ENCODE peak calls at places on chromosomes 7 and 10, in five cellular contexts. L is GM10248, S is heart right ventricle, G is foreskin fibroblast, I is AG04449. D is an unnamed sample.

GRCh38 chr10:3323865-3324498 is 151.4 kb upstream of the PITRM1 start:
- DNase-seq in S (peak; percentile 11), L (no peak), I (no peak), G (peak; percentile 6), D (no peak)

GRCh38 chr10:472241-472910 is 217.1 kb downstream of the DIP2C start:
- DNase-seq in S (no peak), L (no peak), I (no peak), G (no peak), D (no peak)

GRCh38 chr10:22593644-22594043 is 120.7 kb downstream of the PIP4K2A start:
- DNase-seq in L (no peak), S (no peak), I (no peak), G (no peak), D (no peak)

GRCh38 chr10:69452676-69453415 is 1.6 kb downstream of the TSPAN15 start:
- DNase-seq in G (no peak), I (no peak), S (no peak), L (no peak), D (no peak)

GRCh38 chr7:27143950-27144798 is 693 bp upstream of the HOXA5 start:
- DNase-seq in S (no peak), L (no peak), I (no peak), G (no peak), D (no peak)

GRCh38 chr7:155293721-155294642 is 3.7 kb upstream of the INSIG1 start:
- DNase-seq in G (no peak), I (no peak), L (no peak), S (no peak), D (no peak)

GRCh38 chr7:151631149-151631967 is 111.7 kb upstream of the RHEB start:
- DNase-seq in L (no peak), S (no peak), I (no peak), G (peak; percentile 17), D (no peak)

GRCh38 chr7:106915407-106915806 is 50.3 kb downstream of the PIK3CG start:
- DNase-seq in G (no peak), L (no peak), S (no peak), I (no peak), D (no peak)

GRCh38 chr7:128894101-128894440 is 16.4 kb downstream of the KCP start:
- DNase-seq in L (no peak), S (no peak), I (no peak), G (no peak), D (no peak)

GRCh38 chr10:77899080-77899477 is 27.5 kb downstream of the DLG5 start:
- DNase-seq in L (no peak), S (no peak), G (peak; percentile 61), I (peak; percentile 12), D (no peak)

GRCh38 chr10:79221110-79222051 is 125.9 kb upstream of the PPIF start:
- DNase-seq in S (peak; percentile 86), G (peak; percentile 91), I (no peak), L (no peak), D (no peak)

GRCh38 chr7:28130277-28130676 is 50.3 kb downstream of the JAZF1 start:
- DNase-seq in I (peak; percentile 79), L (no peak), G (peak; percentile 82), S (no peak), D (no peak)

GRCh38 chr10:119742988-119743646 is 17.3 kb downstream of the INPP5F start:
- DNase-seq in L (no peak), I (no peak), S (no peak), G (no peak), D (no peak)

GRCh38 chr10:104580321-104580720 is 60.8 kb upstream of the SORCS3 start:
- DNase-seq in G (peak; percentile 73), S (no peak), L (no peak), I (no peak), D (no peak)

GRCh38 chr10:96422525-96422924 is 63.7 kb upstream of the OPALIN start:
- DNase-seq in G (no peak), I (no peak), L (no peak), S (no peak), D (no peak)

GRCh38 chr10:50846753-50847152 is 38.7 kb downstream of the A1CF start:
- DNase-seq in I (no peak), L (no peak), S (no peak), G (peak; percentile 42), D (no peak)

GRCh38 chr7:93690021-93690420 is 115.5 kb upstream of the CALCR start:
- DNase-seq in I (no peak), L (no peak), G (no peak), S (no peak), D (no peak)

GRCh38 chr7:130988443-130988842 is 254.4 kb upstream of the KLF14 start:
- DNase-seq in S (no peak), L (no peak), G (no peak), I (no peak), D (no peak)

GRCh38 chr7:44964384-44964830 is 14.4 kb downstream of the MYO1G start:
- DNase-seq in G (no peak), S (no peak), I (no peak), L (no peak), D (peak; percentile 55)

GRCh38 chr10:83533290-83533689 is 606.0 kb upstream of the GHITM start:
- DNase-seq in G (no peak), S (no peak), I (no peak), L (no peak), D (no peak)

GRCh38 chr10:3828404-3829192 is 43.6 kb upstream of the KLF6 start:
- DNase-seq in G (peak; percentile 51), S (peak; percentile 62), I (no peak), L (peak; percentile 66), D (peak; percentile 46)

GRCh38 chr10:30742471-30742870 is 112.9 kb upstream of the LYZL2 start:
- DNase-seq in S (no peak), I (no peak), L (no peak), G (no peak), D (no peak)

GRCh38 chr10:110643670-110644597 is at the start of gene RBM20:
- DNase-seq in L (peak; percentile 41), S (peak; percentile 59), I (no peak), G (no peak), D (peak; percentile 53)

GRCh38 chr7:149598721-149599308 is 101.2 kb upstream of the ZNF746 start:
- DNase-seq in S (no peak), I (no peak), L (peak; percentile 44), G (peak; percentile 20), D (peak; percentile 48)

GRCh38 chr7:155009570-155010157 is 6.7 kb upstream of the PAXIP1 start:
- DNase-seq in L (no peak), I (no peak), S (no peak), G (no peak), D (peak; percentile 27)

GRCh38 chr10:89555688-89556445 is 20.5 kb upstream of the SLC16A12 start:
- DNase-seq in G (no peak), L (no peak), S (no peak), I (no peak), D (no peak)

GRCh38 chr10:16494174-16494573 is 27.5 kb downstream of the C1QL3 start:
- DNase-seq in L (no peak), I (no peak), G (no peak), S (no peak), D (no peak)

GRCh38 chr7:45384499-45384898 is 189.7 kb upstream of the ADCY1 start:
- DNase-seq in L (no peak), I (no peak), S (no peak), G (peak; percentile 14), D (no peak)

GRCh38 chr7:130273081-130273699 is 6.5 kb downstream of the CPA2 start:
- DNase-seq in L (no peak), G (no peak), S (no peak), I (no peak), D (no peak)

GRCh38 chr10:6347391-6347951 is 144.7 kb downstream of the PFKFB3 start:
- DNase-seq in S (no peak), L (no peak), I (no peak), G (peak; percentile 15), D (no peak)

GRCh38 chr7:139830779-139831498 is 1.9 kb downstream of the TBXAS1 start:
- DNase-seq in G (no peak), I (no peak), L (no peak), S (no peak), D (peak; percentile 20)

GRCh38 chr7:46715579-46715978 is 794.5 kb upstream of the IGFBP3 start:
- DNase-seq in S (no peak), G (no peak), I (no peak), L (no peak), D (no peak)

GRCh38 chr7:55476852-55477780 is 95.2 kb downstream of the VOPP1 start:
- DNase-seq in G (no peak), L (no peak), I (no peak), S (no peak), D (no peak)

GRCh38 chr7:127486654-127487053 is 94.1 kb upstream of the ZNF800 start:
- DNase-seq in I (no peak), L (no peak), S (no peak), G (no peak), D (no peak)
- TF ChIP-seq CTCF in I (no peak), L (no peak), S (no peak), G (no peak), D (no peak)

GRCh38 chr7:665751-666453 is 60.6 kb upstream of the DNAAF5 start:
- DNase-seq in G (peak; percentile 29), L (no peak), I (no peak), S (peak; percentile 47), D (no peak)
- TF ChIP-seq CTCF in G (peak; percentile 34), L (no peak), I (peak; percentile 29), S (no peak), D (no peak)

DNA sequence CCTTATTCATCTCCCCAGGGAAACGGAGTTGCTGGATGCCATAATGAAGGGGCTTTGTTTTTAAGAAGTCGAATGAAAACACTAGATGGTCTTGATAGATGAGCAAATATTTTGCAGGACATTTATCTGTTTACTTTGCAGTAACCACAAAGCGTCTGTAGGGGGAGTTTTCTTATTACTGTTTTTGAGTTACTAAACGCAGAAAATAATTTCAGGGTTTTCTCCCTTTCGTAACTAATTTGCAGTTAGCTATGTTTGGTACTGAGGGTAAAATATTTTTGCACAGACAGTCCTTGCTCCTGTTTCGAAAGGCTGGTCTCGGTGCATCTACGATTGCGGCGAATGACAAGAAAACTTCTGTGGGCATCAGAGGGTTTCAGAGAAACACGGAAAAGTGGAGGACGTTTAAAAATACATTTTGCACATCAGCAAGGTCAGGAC is 505.6 kb upstream of the MKI67 start:
- DNase-seq in I (no peak), G (no peak), L (no peak), S (peak; percentile 41), D (peak; percentile 23)
- TF ChIP-seq CTCF in I (no peak), G (peak; percentile 6), L (peak; percentile 34), S (peak; percentile 66), D (peak; percentile 29)

GRCh38 chr7:3011211-3011852 is 32.3 kb downstream of the CARD11 start:
- DNase-seq in L (no peak), S (no peak), I (no peak), G (no peak), D (no peak)

GRCh38 chr7:3010161-3010560 is 33.5 kb downstream of the CARD11 start:
- DNase-seq in G (no peak), I (no peak), L (no peak), S (no peak), D (no peak)

GRCh38 chr7:3009086-3009485 is 34.6 kb downstream of the CARD11 start:
- DNase-seq in I (no peak), S (no peak), L (no peak), G (no peak), D (no peak)

GRCh38 chr7:3019801-3020200 is 23.9 kb downstream of the CARD11 start:
- DNase-seq in L (no peak), G (no peak), I (no peak), S (no peak), D (no peak)

GRCh38 chr7:3013975-3014792 is 29.5 kb downstream of the CARD11 start:
- DNase-seq in I (no peak), L (no peak), S (no peak), G (no peak), D (no peak)
- TF ChIP-seq CTCF in I (no peak), L (no peak), S (no peak), G (no peak), D (no peak)

D was measured in GM20000.